ENCODE peak calls at places on chromosomes 5 and 9, in nine cellular contexts. A is NCI-H1092, I is HuH-7, V is HL-60, U is A172, C is NCI-H1436, B is glutamatergic neuron, L is fibroblast of the aortic adventitia, Q is fibroblast of lung. J is an unnamed sample.

GRCh38 chr9:106771618-106772017 is 91.3 kb upstream of the ZNF462 start:
- DNase-seq in Q (peak; percentile 6), A (peak; percentile 13), U (no peak), I (no peak), C (no peak), V (no peak), L (no peak), B (no peak), J (no peak)

GRCh38 chr5:39266442-39266841 is 47.1 kb upstream of the FYB1 start:
- DNase-seq in V (peak; percentile 50), I (no peak), B (no peak), L (no peak), C (no peak), A (no peak), U (peak; percentile 53), Q (no peak), J (no peak)

GRCh38 chr9:64057553-64057952 is 1227.5 kb downstream of the FOXD4L5 start:
- DNase-seq in A (no peak), L (no peak), C (no peak), Q (no peak), U (no peak), B (no peak), I (no peak), V (no peak), J (no peak)

GRCh38 chr9:5326893-5327548 is 12.7 kb downstream of the RLN1 start:
- DNase-seq in L (no peak), I (no peak), Q (peak; percentile 35), V (no peak), U (no peak), B (peak; percentile 73), C (peak; percentile 78), A (no peak), J (no peak)

GRCh38 chr5:1668141-1668721 is 131.4 kb downstream of the MRPL36 start:
- DNase-seq in I (no peak), A (no peak), U (no peak), L (no peak), B (peak; percentile 37), V (no peak), C (peak; percentile 17), Q (no peak), J (no peak)

GRCh38 chr9:113602126-113603119 is 138.9 kb downstream of the RGS3 start:
- DNase-seq in V (peak; percentile 70), C (peak; percentile 94), L (peak; percentile 73), B (peak; percentile 59), A (peak; percentile 84), U (peak; percentile 83), I (peak; percentile 58), Q (peak; percentile 72), J (peak; percentile 20)

GRCh38 chr5:106488407-106488806 is 1182.3 kb downstream of the EFNA5 start:
- DNase-seq in I (no peak), U (no peak), Q (no peak), C (no peak), A (no peak), B (no peak), V (no peak), L (no peak), J (no peak)

GRCh38 chr5:84383816-84384603 is 670 bp downstream of the EDIL3 start:
- DNase-seq in I (peak; percentile 36), C (no peak), V (no peak), Q (peak; percentile 53), A (no peak), B (peak; percentile 80), L (peak; percentile 73), U (peak; percentile 36), J (peak; percentile 64)

GRCh38 chr9:93124793-93125192 is 9.3 kb downstream of the NINJ1 start:
- DNase-seq in U (no peak), B (no peak), V (no peak), Q (no peak), I (no peak), L (no peak), A (no peak), C (no peak), J (no peak)

GRCh38 chr5:178429156-178429468 is 161.1 kb downstream of the COL23A1 start:
- DNase-seq in U (no peak), A (no peak), Q (no peak), V (no peak), C (no peak), L (no peak), B (no peak), I (no peak), J (no peak)

GRCh38 chr9:115615821-115616665 is 498.1 kb upstream of the TNC start:
- DNase-seq in A (no peak), B (no peak), L (peak; percentile 90), C (no peak), I (no peak), Q (peak; percentile 78), U (peak; percentile 87), V (no peak), J (peak; percentile 55)

GRCh38 chr5:94901071-94901979 is 282.9 kb downstream of the SLF1 start:
- DNase-seq in B (no peak), U (peak; percentile 85), C (no peak), I (no peak), V (no peak), A (no peak), Q (peak; percentile 61), L (peak; percentile 59), J (peak; percentile 83)

GRCh38 chr5:16502866-16503265 is 37.3 kb upstream of the ZNF622 start:
- DNase-seq in C (no peak), I (no peak), B (no peak), L (no peak), Q (no peak), U (no peak), V (no peak), A (no peak), J (peak; percentile 47)

GRCh38 chr5:75275147-75275546 is 38.5 kb upstream of the ANKRD31 start:
- DNase-seq in A (no peak), C (no peak), I (no peak), V (no peak), Q (no peak), L (no peak), U (no peak), B (no peak), J (no peak)

GRCh38 chr5:83256091-83256775 is 178.9 kb downstream of the XRCC4 start:
- DNase-seq in V (no peak), L (peak; percentile 41), B (no peak), A (no peak), C (no peak), Q (peak; percentile 36), U (no peak), I (no peak), J (no peak)

GRCh38 chr9:126915281-126915816 is 767 bp downstream of the RALGPS1 start:
- DNase-seq in V (no peak), Q (no peak), L (no peak), B (peak; percentile 47), U (no peak), I (peak; percentile 42), C (peak; percentile 74), A (no peak), J (peak; percentile 6)

GRCh38 chr5:7078901-7079300 is 317.0 kb upstream of the ADCY2 start:
- DNase-seq in V (peak; percentile 13), Q (no peak), B (no peak), L (no peak), C (peak; percentile 31), U (no peak), A (peak; percentile 51), I (peak; percentile 4), J (no peak)

GRCh38 chr5:52961238-52961637 is 27.9 kb upstream of the ITGA2 start:
- DNase-seq in V (no peak), I (no peak), A (no peak), B (no peak), U (peak; percentile 20), Q (no peak), C (peak; percentile 2), L (peak; percentile 16), J (no peak)

GRCh38 chr9:130498918-130499698 is 54.3 kb downstream of the ASS1 start:
- DNase-seq in I (peak; percentile 74), V (no peak), A (no peak), L (no peak), Q (no peak), U (no peak), B (no peak), C (no peak), J (no peak)

GRCh38 chr5:176388003-176388340 is 426 bp downstream of the NOP16 start:
- DNase-seq in A (no peak), I (peak; percentile 28), C (no peak), Q (no peak), B (no peak), V (peak; percentile 28), U (peak; percentile 25), L (no peak), J (peak; percentile 32)

GRCh38 chr5:179907570-179908324 is at the start of gene TBC1D9B:
- DNase-seq in B (peak; percentile 70), U (peak; percentile 40), I (peak; percentile 77), V (peak; percentile 63), A (peak; percentile 22), Q (peak; percentile 59), L (peak; percentile 65), C (peak; percentile 8), J (peak; percentile 59)

GRCh38 chr9:127614961-127615360 is 2.9 kb downstream of the STXBP1 start:
- DNase-seq in U (no peak), C (no peak), Q (peak; percentile 38), L (peak; percentile 71), V (no peak), B (no peak), A (no peak), I (no peak), J (no peak)

GRCh38 chr9:81890104-81890503 is 38.1 kb upstream of the SPATA31D4 start:
- DNase-seq in I (no peak), C (no peak), A (no peak), L (peak; percentile 58), U (no peak), Q (no peak), V (no peak), B (no peak), J (no peak)

GRCh38 chr5:176167800-176168199 is 70.4 kb upstream of the SIMC1 start:
- DNase-seq in V (no peak), U (no peak), Q (no peak), A (no peak), L (no peak), C (no peak), I (no peak), B (no peak), J (no peak)

J was measured in ACHN.